ENCODE peak calls at places on chromosomes 12 and 14, in ten cellular contexts. One of them, this sample, is unnamed.

GRCh38 chr12:52600941-52601481 is at the start of gene KRT72:
- DNase-seq in astrocyte of the spinal cord: no peak
- DNase-seq in AG04450: no peak
- DNase-seq in upper lobe of right lung: peak; percentile 59
- DNase-seq in progenitor cell of endocrine pancreas: no peak
- DNase-seq in HepG2: no peak
- DNase-seq in brain microvascular endothelial cell: no peak
- DNase-seq in GM12878: no peak
- DNase-seq in AG09309: no peak
- DNase-seq in cardiac fibroblast: no peak
- DNase-seq in this sample: peak; percentile 80

GRCh38 chr12:102167821-102168605 is 29.6 kb downstream of the PMCH start:
- DNase-seq in astrocyte of the spinal cord: peak; percentile 14
- DNase-seq in AG04450: no peak
- DNase-seq in upper lobe of right lung: no peak
- DNase-seq in progenitor cell of endocrine pancreas: no peak
- DNase-seq in HepG2: no peak
- DNase-seq in brain microvascular endothelial cell: no peak
- DNase-seq in GM12878: peak; percentile 7
- DNase-seq in AG09309: no peak
- DNase-seq in cardiac fibroblast: peak; percentile 28
- DNase-seq in this sample: no peak

GRCh38 chr14:101960225-101960624 is 4.1 kb upstream of the DYNC1H1 start:
- DNase-seq in astrocyte of the spinal cord: no peak
- DNase-seq in AG04450: no peak
- DNase-seq in upper lobe of right lung: no peak
- DNase-seq in progenitor cell of endocrine pancreas: no peak
- DNase-seq in HepG2: peak; percentile 40
- DNase-seq in brain microvascular endothelial cell: no peak
- DNase-seq in GM12878: no peak
- DNase-seq in AG09309: no peak
- DNase-seq in cardiac fibroblast: peak; percentile 42
- DNase-seq in this sample: no peak

GRCh38 chr14:49105512-49105911 is 480.7 kb downstream of the RPS29 start:
- DNase-seq in astrocyte of the spinal cord: no peak
- DNase-seq in AG04450: no peak
- DNase-seq in upper lobe of right lung: no peak
- DNase-seq in progenitor cell of endocrine pancreas: no peak
- DNase-seq in HepG2: no peak
- DNase-seq in brain microvascular endothelial cell: no peak
- DNase-seq in GM12878: no peak
- DNase-seq in AG09309: no peak
- DNase-seq in cardiac fibroblast: no peak
- DNase-seq in this sample: no peak

GRCh38 chr12:52517888-52518287 is 2.3 kb downstream of the KRT5 start:
- DNase-seq in astrocyte of the spinal cord: no peak
- DNase-seq in AG04450: no peak
- DNase-seq in upper lobe of right lung: no peak
- DNase-seq in progenitor cell of endocrine pancreas: peak; percentile 1
- DNase-seq in HepG2: no peak
- DNase-seq in brain microvascular endothelial cell: no peak
- DNase-seq in GM12878: no peak
- DNase-seq in AG09309: no peak
- DNase-seq in cardiac fibroblast: no peak
- DNase-seq in this sample: peak; percentile 56

GRCh38 chr12:126708492-126708896 is 1558.5 kb upstream of the TMEM132C start:
- DNase-seq in astrocyte of the spinal cord: peak; percentile 83
- DNase-seq in AG04450: no peak
- DNase-seq in upper lobe of right lung: no peak
- DNase-seq in progenitor cell of endocrine pancreas: no peak
- DNase-seq in HepG2: no peak
- DNase-seq in brain microvascular endothelial cell: no peak
- DNase-seq in GM12878: no peak
- DNase-seq in AG09309: peak; percentile 76
- DNase-seq in cardiac fibroblast: peak; percentile 68
- DNase-seq in this sample: no peak

GRCh38 chr14:49940805-49941421 is 48.0 kb downstream of the ARF6 start:
- DNase-seq in astrocyte of the spinal cord: no peak
- DNase-seq in AG04450: no peak
- DNase-seq in upper lobe of right lung: no peak
- DNase-seq in progenitor cell of endocrine pancreas: no peak
- DNase-seq in HepG2: no peak
- DNase-seq in brain microvascular endothelial cell: no peak
- DNase-seq in GM12878: no peak
- DNase-seq in AG09309: peak; percentile 32
- DNase-seq in cardiac fibroblast: peak; percentile 85
- DNase-seq in this sample: no peak

GRCh38 chr14:20383032-20383431 is 30.3 kb downstream of the TEP1 start:
- DNase-seq in astrocyte of the spinal cord: no peak
- DNase-seq in AG04450: no peak
- DNase-seq in upper lobe of right lung: no peak
- DNase-seq in progenitor cell of endocrine pancreas: no peak
- DNase-seq in HepG2: no peak
- DNase-seq in brain microvascular endothelial cell: no peak
- DNase-seq in GM12878: no peak
- DNase-seq in AG09309: no peak
- DNase-seq in cardiac fibroblast: no peak
- DNase-seq in this sample: no peak

GRCh38 chr14:30559638-30560071 is 697 bp downstream of the G2E3 start:
- DNase-seq in astrocyte of the spinal cord: peak; percentile 71
- DNase-seq in AG04450: no peak
- DNase-seq in upper lobe of right lung: no peak
- DNase-seq in progenitor cell of endocrine pancreas: no peak
- DNase-seq in HepG2: peak; percentile 64
- DNase-seq in brain microvascular endothelial cell: peak; percentile 34
- DNase-seq in GM12878: no peak
- DNase-seq in AG09309: no peak
- DNase-seq in cardiac fibroblast: peak; percentile 60
- DNase-seq in this sample: no peak

GRCh38 chr12:41479431-41479830 is 291.3 kb downstream of the PDZRN4 start:
- DNase-seq in astrocyte of the spinal cord: no peak
- DNase-seq in AG04450: no peak
- DNase-seq in upper lobe of right lung: no peak
- DNase-seq in progenitor cell of endocrine pancreas: no peak
- DNase-seq in HepG2: no peak
- DNase-seq in brain microvascular endothelial cell: no peak
- DNase-seq in GM12878: no peak
- DNase-seq in AG09309: no peak
- DNase-seq in cardiac fibroblast: no peak
- DNase-seq in this sample: no peak

GRCh38 chr12:100741084-100741711 is 53.4 kb upstream of the ANO4 start:
- DNase-seq in astrocyte of the spinal cord: peak; percentile 32
- DNase-seq in AG04450: no peak
- DNase-seq in upper lobe of right lung: no peak
- DNase-seq in progenitor cell of endocrine pancreas: no peak
- DNase-seq in HepG2: peak; percentile 10
- DNase-seq in brain microvascular endothelial cell: peak; percentile 39
- DNase-seq in GM12878: no peak
- DNase-seq in AG09309: peak; percentile 8
- DNase-seq in cardiac fibroblast: peak; percentile 45
- DNase-seq in this sample: no peak

GRCh38 chr12:122856999-122857671 is 21.9 kb downstream of the HIP1R start:
- DNase-seq in astrocyte of the spinal cord: no peak
- DNase-seq in AG04450: peak; percentile 42
- DNase-seq in upper lobe of right lung: no peak
- DNase-seq in progenitor cell of endocrine pancreas: no peak
- DNase-seq in HepG2: peak; percentile 59
- DNase-seq in brain microvascular endothelial cell: no peak
- DNase-seq in GM12878: no peak
- DNase-seq in AG09309: no peak
- DNase-seq in cardiac fibroblast: no peak
- DNase-seq in this sample: no peak

GRCh38 chr14:100375963-100376735 is 53.0 kb downstream of the SLC25A47 start:
- DNase-seq in astrocyte of the spinal cord: peak; percentile 97
- DNase-seq in AG04450: peak; percentile 93
- DNase-seq in upper lobe of right lung: peak; percentile 97
- DNase-seq in progenitor cell of endocrine pancreas: peak; percentile 91
- DNase-seq in HepG2: peak; percentile 88
- DNase-seq in brain microvascular endothelial cell: peak; percentile 94
- DNase-seq in GM12878: peak; percentile 74
- DNase-seq in AG09309: peak; percentile 77
- DNase-seq in cardiac fibroblast: peak; percentile 97
- DNase-seq in this sample: peak; percentile 99

GRCh38 chr14:59161571-59162175 is 26.8 kb upstream of the DAAM1 start:
- DNase-seq in astrocyte of the spinal cord: peak; percentile 85
- DNase-seq in AG04450: peak; percentile 33
- DNase-seq in upper lobe of right lung: no peak
- DNase-seq in progenitor cell of endocrine pancreas: no peak
- DNase-seq in HepG2: peak; percentile 94
- DNase-seq in brain microvascular endothelial cell: peak; percentile 88
- DNase-seq in GM12878: no peak
- DNase-seq in AG09309: peak; percentile 55
- DNase-seq in cardiac fibroblast: peak; percentile 91
- DNase-seq in this sample: no peak

GRCh38 chr12:76024942-76025600 is 6.5 kb downstream of the PHLDA1 start:
- DNase-seq in astrocyte of the spinal cord: peak; percentile 94
- DNase-seq in AG04450: peak; percentile 59
- DNase-seq in upper lobe of right lung: no peak
- DNase-seq in progenitor cell of endocrine pancreas: no peak
- DNase-seq in HepG2: no peak
- DNase-seq in brain microvascular endothelial cell: peak; percentile 68
- DNase-seq in GM12878: no peak
- DNase-seq in AG09309: no peak
- DNase-seq in cardiac fibroblast: peak; percentile 96
- DNase-seq in this sample: no peak

DNA sequence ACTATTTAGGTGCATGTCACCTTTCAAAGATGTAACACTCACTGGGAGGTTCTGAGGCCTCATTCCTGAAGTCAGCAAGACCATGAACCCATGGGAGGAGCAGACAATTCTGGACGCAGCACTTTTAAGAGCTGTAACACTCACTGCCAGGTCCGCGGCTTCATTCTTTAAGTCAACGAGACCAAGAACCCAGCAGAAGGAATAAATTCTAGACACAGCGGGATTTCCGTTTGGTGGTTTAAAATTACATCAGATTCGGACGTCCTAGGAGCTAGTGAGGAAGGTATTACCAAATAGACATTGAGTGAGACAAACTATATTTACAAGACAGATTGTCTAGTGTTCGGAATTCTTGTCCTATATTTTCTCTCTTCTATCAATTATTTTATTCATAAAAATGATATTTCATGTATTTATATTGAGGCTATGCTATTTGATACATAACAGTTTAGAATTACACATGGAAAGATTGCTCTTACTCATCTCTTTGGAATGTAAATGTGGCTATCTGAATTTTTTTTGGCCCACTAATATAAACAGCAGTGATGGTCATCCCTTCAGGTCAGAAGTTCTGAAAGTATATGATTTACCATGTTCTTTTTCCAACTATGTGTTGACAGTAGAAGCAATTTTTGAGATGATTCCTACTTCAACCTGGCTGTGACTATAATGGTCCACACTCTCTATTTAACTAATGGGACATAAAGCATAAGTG is 1973.0 kb upstream of the FLRT2 start:
- DNase-seq in astrocyte of the spinal cord: peak; percentile 85
- DNase-seq in AG04450: peak; percentile 50
- DNase-seq in upper lobe of right lung: no peak
- DNase-seq in progenitor cell of endocrine pancreas: no peak
- DNase-seq in HepG2: no peak
- DNase-seq in brain microvascular endothelial cell: peak; percentile 84
- DNase-seq in GM12878: no peak
- DNase-seq in AG09309: no peak
- DNase-seq in cardiac fibroblast: peak; percentile 18
- DNase-seq in this sample: no peak
- TF ChIP-seq CTCF in astrocyte of the spinal cord: no peak
- TF ChIP-seq CTCF in AG04450: no peak
- TF ChIP-seq CTCF in upper lobe of right lung: no peak
- TF ChIP-seq CTCF in progenitor cell of endocrine pancreas: no peak
- TF ChIP-seq CTCF in HepG2: no peak
- TF ChIP-seq CTCF in brain microvascular endothelial cell: no peak
- TF ChIP-seq CTCF in GM12878: no peak
- TF ChIP-seq CTCF in AG09309: no peak
- TF ChIP-seq CTCF in cardiac fibroblast: no peak
- TF ChIP-seq CTCF in this sample: no peak

GRCh38 chr12:32918890-32919791 is 22.6 kb upstream of the PKP2 start:
- DNase-seq in astrocyte of the spinal cord: peak; percentile 93
- DNase-seq in AG04450: no peak
- DNase-seq in upper lobe of right lung: no peak
- DNase-seq in progenitor cell of endocrine pancreas: no peak
- DNase-seq in HepG2: peak; percentile 37
- DNase-seq in brain microvascular endothelial cell: peak; percentile 80
- DNase-seq in GM12878: no peak
- DNase-seq in AG09309: no peak
- DNase-seq in cardiac fibroblast: peak; percentile 95
- DNase-seq in this sample: no peak
- TF ChIP-seq CTCF in astrocyte of the spinal cord: peak; percentile 46
- TF ChIP-seq CTCF in AG04450: no peak
- TF ChIP-seq CTCF in upper lobe of right lung: peak; percentile 36
- TF ChIP-seq CTCF in progenitor cell of endocrine pancreas: peak; percentile 87
- TF ChIP-seq CTCF in HepG2: peak; percentile 68
- TF ChIP-seq CTCF in brain microvascular endothelial cell: peak; percentile 64
- TF ChIP-seq CTCF in GM12878: peak; percentile 47
- TF ChIP-seq CTCF in AG09309: no peak
- TF ChIP-seq CTCF in cardiac fibroblast: peak; percentile 40
- TF ChIP-seq CTCF in this sample: peak; percentile 78

DNA sequence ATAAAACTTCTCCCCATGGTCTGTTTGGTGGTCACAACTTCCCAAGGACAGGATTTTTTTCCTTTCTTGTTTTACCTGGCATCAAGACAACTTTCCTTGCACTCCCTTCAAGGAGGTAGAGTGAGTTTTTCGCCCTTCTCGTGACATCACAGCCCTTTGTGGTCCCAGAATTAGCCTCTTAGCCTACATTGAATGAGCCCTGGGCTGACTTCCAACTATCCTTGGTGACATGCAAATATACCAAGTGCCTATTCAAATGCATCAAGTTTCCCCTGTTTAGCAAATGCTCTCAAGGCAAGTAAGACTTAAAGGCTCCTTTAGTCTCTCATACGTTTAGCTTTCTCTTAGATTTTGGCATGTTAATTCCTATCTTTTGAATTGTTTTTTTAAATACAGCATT is 36.6 kb downstream of the TC2N start:
- DNase-seq in astrocyte of the spinal cord: no peak
- DNase-seq in AG04450: no peak
- DNase-seq in upper lobe of right lung: no peak
- DNase-seq in progenitor cell of endocrine pancreas: no peak
- DNase-seq in HepG2: no peak
- DNase-seq in brain microvascular endothelial cell: no peak
- DNase-seq in GM12878: peak; percentile 62
- DNase-seq in AG09309: no peak
- DNase-seq in cardiac fibroblast: no peak
- DNase-seq in this sample: no peak
- TF ChIP-seq CTCF in astrocyte of the spinal cord: no peak
- TF ChIP-seq CTCF in AG04450: no peak
- TF ChIP-seq CTCF in upper lobe of right lung: no peak
- TF ChIP-seq CTCF in progenitor cell of endocrine pancreas: no peak
- TF ChIP-seq CTCF in HepG2: no peak
- TF ChIP-seq CTCF in brain microvascular endothelial cell: no peak
- TF ChIP-seq CTCF in GM12878: no peak
- TF ChIP-seq CTCF in AG09309: no peak
- TF ChIP-seq CTCF in cardiac fibroblast: no peak
- TF ChIP-seq CTCF in this sample: no peak

DNA sequence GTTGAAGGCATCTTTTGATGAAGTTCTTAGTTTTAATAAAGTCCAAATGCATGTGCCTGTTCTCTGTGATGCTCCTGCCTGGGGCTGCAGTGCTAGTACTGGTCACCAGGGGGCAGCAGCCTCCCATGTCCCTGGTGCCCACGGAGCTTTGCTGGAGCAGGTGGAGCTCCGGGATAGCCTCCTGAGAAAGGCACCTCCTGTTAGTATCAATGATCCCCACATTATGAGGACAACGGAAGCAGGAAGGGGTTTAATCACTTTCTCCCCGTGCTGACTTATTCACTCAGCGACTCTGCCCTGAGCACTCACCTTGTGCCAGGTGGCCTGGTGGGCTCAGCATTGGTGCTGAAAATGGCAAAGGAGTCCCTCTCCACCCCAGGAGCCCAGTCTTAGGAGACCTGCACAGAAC is 123.0 kb upstream of the PZP start:
- DNase-seq in astrocyte of the spinal cord: peak; percentile 58
- DNase-seq in AG04450: no peak
- DNase-seq in upper lobe of right lung: peak; percentile 78
- DNase-seq in progenitor cell of endocrine pancreas: peak; percentile 88
- DNase-seq in HepG2: peak; percentile 44
- DNase-seq in brain microvascular endothelial cell: peak; percentile 53
- DNase-seq in GM12878: peak; percentile 23
- DNase-seq in AG09309: no peak
- DNase-seq in cardiac fibroblast: peak; percentile 61
- DNase-seq in this sample: peak; percentile 89
- TF ChIP-seq CTCF in astrocyte of the spinal cord: peak; percentile 99
- TF ChIP-seq CTCF in AG04450: peak; percentile 99
- TF ChIP-seq CTCF in upper lobe of right lung: peak; percentile 93
- TF ChIP-seq CTCF in progenitor cell of endocrine pancreas: peak; percentile 100
- TF ChIP-seq CTCF in HepG2: peak; percentile 98
- TF ChIP-seq CTCF in brain microvascular endothelial cell: peak; percentile 100
- TF ChIP-seq CTCF in GM12878: peak; percentile 99
- TF ChIP-seq CTCF in AG09309: peak; percentile 100
- TF ChIP-seq CTCF in cardiac fibroblast: peak; percentile 100
- TF ChIP-seq CTCF in this sample: peak; percentile 97

This sample was measured in osteocyte.